ENCODE peak calls at places on chromosomes 4 and X, in ten cellular contexts. A is CD14-positive monocyte; E is DMS 273 treated with DMSO at 0.1 percent for 48 hours; Q is RCC 7860; X is iris pigment epithelial cell; Z is HEK293T; D is frontal cortex; N is T-helper 2 cell treated with Interferon-gamma antibody and Interleukin-4, amounts not matched to agents 5 μg/mL and 100 μg/mL, for 36 hours; J is activated naive CD4-positive, alpha-beta T cell treated with anti-CD3 and anti-CD28 coated beads, Interleukin-2, amount 50 U/mL, for 72 hours; B is AG20443. U is an unnamed sample.

GRCh38 chr4:6330384-6330767 is 60.7 kb downstream of the WFS1 start:
- DNase-seq in A (no peak), E (no peak), Q (no peak), X (no peak), Z (no peak), D (no peak), N (no peak), J (no peak), B (no peak), U (no peak)

GRCh38 chr4:139903845-139904244 is 238.2 kb downstream of the MGST2 start:
- DNase-seq in A (peak; percentile 60), E (no peak), Q (no peak), X (no peak), Z (no peak), D (no peak), N (no peak), J (no peak), B (no peak), U (no peak)

GRCh38 chrX:20435913-20436312 is 169.2 kb upstream of the RPS6KA3 start:
- DNase-seq in A (no peak), E (no peak), Q (no peak), X (no peak), Z (no peak), D (no peak), N (no peak), J (no peak), B (no peak), U (no peak)

GRCh38 chrX:134931550-134931949 is 59.2 kb upstream of the SMIM10 start:
- DNase-seq in A (no peak), E (no peak), Q (no peak), X (no peak), Z (no peak), D (no peak), N (no peak), J (no peak), B (no peak), U (no peak)

GRCh38 chrX:49956313-49956712 is 33.9 kb downstream of the CLCN5 start:
- DNase-seq in A (no peak), E (no peak), Q (no peak), X (no peak), Z (no peak), D (no peak), N (no peak), J (no peak), B (no peak), U (no peak)

GRCh38 chr4:169312690-169313422 is 42.1 kb upstream of the SH3RF1 start:
- DNase-seq in A (no peak), E (no peak), Q (no peak), X (no peak), Z (no peak), D (no peak), N (no peak), J (no peak), B (no peak), U (no peak)

GRCh38 chrX:135923353-135923752 is 29.8 kb downstream of the SAGE1 start:
- DNase-seq in A (no peak), E (no peak), Q (no peak), X (no peak), Z (peak; percentile 34), D (no peak), N (no peak), J (no peak), B (no peak), U (no peak)

GRCh38 chr4:113882668-113883067 is 96.8 kb downstream of the ARSJ start:
- DNase-seq in A (no peak), E (no peak), Q (no peak), X (peak; percentile 27), Z (no peak), D (no peak), N (no peak), J (no peak), B (no peak), U (no peak)

GRCh38 chr4:73776363-73776762 is 36.0 kb downstream of the CXCL8 start:
- DNase-seq in A (no peak), E (no peak), Q (peak; percentile 15), X (peak; percentile 96), Z (no peak), D (peak; percentile 2), N (no peak), J (no peak), B (peak; percentile 24), U (peak; percentile 70)

GRCh38 chrX:2145672-2146412 is 354.9 kb downstream of the DHRSX start:
- DNase-seq in A (no peak), E (no peak), Q (no peak), X (no peak), Z (no peak), D (no peak), N (no peak), J (no peak), B (peak; percentile 14), U (peak; percentile 64)

GRCh38 chrX:47091149-47091775 is 13.0 kb downstream of the RGN start:
- DNase-seq in A (no peak), E (no peak), Q (no peak), X (peak; percentile 36), Z (no peak), D (no peak), N (no peak), J (no peak), B (no peak), U (peak; percentile 10)

GRCh38 chrX:149962859-149963757 is 24.8 kb upstream of the EOLA2 start:
- DNase-seq in A (no peak), E (peak; percentile 2), Q (peak; percentile 53), X (peak; percentile 55), Z (peak; percentile 67), D (peak; percentile 29), N (no peak), J (no peak), B (peak; percentile 70), U (peak; percentile 63)

GRCh38 chrX:53433651-53434639 is at the start of gene HSD17B10:
- DNase-seq in A (peak; percentile 87), E (peak; percentile 79), Q (peak; percentile 48), X (peak; percentile 80), Z (peak; percentile 87), D (peak; percentile 80), N (peak; percentile 85), J (peak; percentile 85), B (peak; percentile 91), U (peak; percentile 69)

GRCh38 chrX:100381613-100382012 is 28.5 kb downstream of the PCDH19 start:
- DNase-seq in A (no peak), E (no peak), Q (no peak), X (peak; percentile 17), Z (no peak), D (no peak), N (no peak), J (no peak), B (no peak), U (peak; percentile 31)

GRCh38 chr4:121071640-121072037 is 696 bp downstream of the NDNF start:
- DNase-seq in A (no peak), E (no peak), Q (no peak), X (no peak), Z (no peak), D (no peak), N (no peak), J (no peak), B (no peak), U (no peak)

GRCh38 chr4:40196724-40197281 is at the start of gene RHOH:
- DNase-seq in A (no peak), E (no peak), Q (no peak), X (no peak), Z (no peak), D (no peak), N (peak; percentile 77), J (peak; percentile 83), B (no peak), U (no peak)

GRCh38 chr4:139386421-139386820 is 67.5 kb upstream of the RAB33B start:
- DNase-seq in A (no peak), E (no peak), Q (no peak), X (no peak), Z (no peak), D (no peak), N (no peak), J (no peak), B (no peak), U (no peak)

GRCh38 chrX:50838820-50839600 is 25.0 kb upstream of the SHROOM4 start:
- DNase-seq in A (no peak), E (no peak), Q (peak; percentile 74), X (peak; percentile 46), Z (no peak), D (no peak), N (no peak), J (no peak), B (peak; percentile 10), U (peak; percentile 35)

GRCh38 chr4:185016946-185017797 is 1.1 kb upstream of the HELT start:
- DNase-seq in A (no peak), E (no peak), Q (no peak), X (peak; percentile 40), Z (no peak), D (no peak), N (no peak), J (no peak), B (no peak), U (peak; percentile 9)

GRCh38 chr4:158253350-158253980 is 43.2 kb downstream of the TMEM144 start:
- DNase-seq in A (no peak), E (no peak), Q (no peak), X (peak; percentile 63), Z (peak; percentile 46), D (peak; percentile 22), N (peak; percentile 17), J (no peak), B (peak; percentile 68), U (peak; percentile 56)

GRCh38 chr4:41620594-41621256 is 82.8 kb downstream of the LIMCH1 start:
- DNase-seq in A (no peak), E (no peak), Q (no peak), X (no peak), Z (no peak), D (no peak), N (no peak), J (no peak), B (no peak), U (no peak)

GRCh38 chr4:110621328-110621812 is 1.5 kb downstream of the PITX2 start:
- DNase-seq in A (no peak), E (no peak), Q (no peak), X (peak; percentile 58), Z (no peak), D (no peak), N (no peak), J (no peak), B (no peak), U (no peak)

GRCh38 chr4:37528161-37528560 is 158.0 kb downstream of the RELL1 start:
- DNase-seq in A (no peak), E (no peak), Q (peak; percentile 21), X (no peak), Z (no peak), D (no peak), N (no peak), J (no peak), B (no peak), U (no peak)

GRCh38 chr4:80484707-80485106 is 149.2 kb downstream of the CFAP299 start:
- DNase-seq in A (no peak), E (no peak), Q (no peak), X (peak; percentile 14), Z (no peak), D (no peak), N (no peak), J (no peak), B (no peak), U (peak; percentile 44)

GRCh38 chr4:122874194-122874593 is 47.6 kb downstream of the FGF2 start:
- DNase-seq in A (no peak), E (no peak), Q (peak; percentile 77), X (peak; percentile 91), Z (no peak), D (no peak), N (no peak), J (no peak), B (peak; percentile 63), U (peak; percentile 86)

GRCh38 chr4:40587826-40588225 is 41.8 kb downstream of the RBM47 start:
- DNase-seq in A (peak; percentile 75), E (no peak), Q (no peak), X (peak; percentile 88), Z (no peak), D (no peak), N (no peak), J (no peak), B (peak; percentile 85), U (peak; percentile 75)

GRCh38 chrX:68114573-68115199 is 318.6 kb downstream of the OPHN1 start:
- DNase-seq in A (peak; percentile 47), E (peak; percentile 91), Q (no peak), X (peak; percentile 28), Z (no peak), D (no peak), N (no peak), J (no peak), B (peak; percentile 20), U (peak; percentile 10)

GRCh38 chr4:56799824-56800756 is 21.4 kb downstream of the SPINK2 start:
- DNase-seq in A (peak; percentile 68), E (peak; percentile 18), Q (peak; percentile 73), X (peak; percentile 90), Z (peak; percentile 83), D (peak; percentile 69), N (peak; percentile 79), J (peak; percentile 84), B (peak; percentile 89), U (peak; percentile 78)

U was measured in AG10803.